ENCODE peak calls at places on chromosome 4, in five cellular contexts. P, H, D, G and E are unnamed samples.

GRCh38 chr4:81807927-81808672 is 336.4 kb upstream of the RASGEF1B start:
- DNase-seq in P (no peak), D (no peak), G (peak; percentile 50), H (peak; percentile 1), E (no peak)

GRCh38 chr4:154082760-154083530 is 294.1 kb upstream of the SFRP2 start:
- DNase-seq in H (no peak), D (peak; percentile 31), P (no peak), G (peak; percentile 77), E (no peak)

GRCh38 chr4:67926485-67926884 is 36.8 kb downstream of the TMPRSS11A start:
- DNase-seq in G (no peak), D (no peak), H (no peak), P (no peak), E (no peak)

GRCh38 chr4:84379881-84380618 is 119.0 kb downstream of the NKX6-1 start:
- DNase-seq in P (no peak), G (peak; percentile 12), H (peak; percentile 6), D (peak; percentile 85), E (no peak)

GRCh38 chr4:25862411-25863346 is at the start of gene SEL1L3:
- DNase-seq in G (no peak), P (no peak), D (peak; percentile 54), H (no peak), E (peak; percentile 56)

GRCh38 chr4:183919173-183919572 is 14.1 kb downstream of the STOX2 start:
- DNase-seq in H (no peak), G (no peak), P (no peak), D (no peak), E (no peak)

GRCh38 chr4:103673983-103674382 is 45.8 kb downstream of the TACR3 start:
- DNase-seq in P (peak; percentile 9), D (no peak), G (peak; percentile 30), H (no peak), E (no peak)

GRCh38 chr4:169151671-169152070 is 119.1 kb downstream of the SH3RF1 start:
- DNase-seq in D (peak; percentile 44), H (peak; percentile 85), G (no peak), P (peak; percentile 42), E (no peak)

GRCh38 chr4:185656467-185656890 is 121.2 kb upstream of the PDLIM3 start:
- DNase-seq in D (peak; percentile 59), P (peak; percentile 61), G (peak; percentile 46), H (peak; percentile 54), E (no peak)

GRCh38 chr4:101114936-101115372 is 232.4 kb downstream of the PPP3CA start:
- DNase-seq in H (peak; percentile 58), D (peak; percentile 72), G (peak; percentile 96), P (no peak), E (no peak)

GRCh38 chr4:120293341-120293740 is 226.7 kb upstream of the MAD2L1 start:
- DNase-seq in P (no peak), D (no peak), G (no peak), H (peak; percentile 77), E (no peak)

GRCh38 chr4:81398379-81398778 is 73.3 kb downstream of the RASGEF1B start:
- DNase-seq in D (no peak), P (no peak), H (no peak), G (no peak), E (no peak)

GRCh38 chr4:31089815-31090214 is 369.6 kb downstream of the PCDH7 start:
- DNase-seq in D (no peak), P (peak; percentile 80), H (peak; percentile 75), G (peak; percentile 63), E (peak; percentile 34)

GRCh38 chr4:98638661-98639060 is 19.8 kb downstream of the TSPAN5 start:
- DNase-seq in P (no peak), G (no peak), H (peak; percentile 55), D (peak; percentile 37), E (no peak)

GRCh38 chr4:41137879-41138278 is 76.5 kb downstream of the APBB2 start:
- DNase-seq in G (no peak), D (no peak), H (no peak), P (no peak), E (no peak)

GRCh38 chr4:78171482-78171881 is 114.4 kb downstream of the FRAS1 start:
- DNase-seq in G (no peak), P (no peak), H (no peak), D (no peak), E (no peak)

GRCh38 chr4:12949719-12950118 is 534.4 kb downstream of the RAB28 start:
- DNase-seq in D (no peak), P (no peak), G (no peak), H (no peak), E (no peak)

GRCh38 chr4:79042079-79042674 is 102.9 kb upstream of the PAQR3 start:
- DNase-seq in H (peak; percentile 54), G (peak; percentile 2), D (peak; percentile 57), P (peak; percentile 32), E (peak; percentile 39)

GRCh38 chr4:169079942-169080827 is 70.1 kb upstream of the CBR4 start:
- DNase-seq in H (peak; percentile 90), D (peak; percentile 46), G (peak; percentile 25), P (peak; percentile 87), E (no peak)

GRCh38 chr4:183507928-183508327 is 3.1 kb downstream of the ING2 start:
- DNase-seq in H (no peak), D (no peak), G (no peak), P (no peak), E (no peak)

GRCh38 chr4:111775908-111776307 is 369.3 kb upstream of the FAM241A start:
- DNase-seq in P (no peak), H (no peak), G (no peak), D (peak; percentile 51), E (no peak)

GRCh38 chr4:52873861-52874343 is 11.8 kb downstream of the RASL11B start:
- DNase-seq in P (no peak), G (no peak), H (no peak), D (no peak), E (no peak)

GRCh38 chr4:139528377-139529005 is 27.5 kb downstream of the SETD7 start:
- DNase-seq in P (no peak), H (peak; percentile 95), D (peak; percentile 92), G (peak; percentile 87), E (no peak)

GRCh38 chr4:41160010-41160789 is 54.1 kb downstream of the APBB2 start:
- DNase-seq in D (peak; percentile 90), P (peak; percentile 98), H (peak; percentile 82), G (peak; percentile 97), E (no peak)

GRCh38 chr4:24747234-24747975 is 48.0 kb upstream of the SOD3 start:
- DNase-seq in G (no peak), H (no peak), D (peak; percentile 36), P (no peak), E (no peak)

GRCh38 chr4:73841243-73841925 is 4.9 kb downstream of the CXCL6 start:
- DNase-seq in G (peak; percentile 31), P (peak; percentile 39), H (no peak), D (peak; percentile 42), E (no peak)

GRCh38 chr4:7771541-7772507 is 167.8 kb downstream of the AFAP1 start:
- DNase-seq in P (no peak), G (no peak), D (no peak), H (no peak), E (peak; percentile 64)

GRCh38 chr4:24763631-24764302 is 31.6 kb upstream of the SOD3 start:
- DNase-seq in D (peak; percentile 58), P (no peak), H (peak; percentile 42), G (peak; percentile 97), E (no peak)

GRCh38 chr4:76791479-76791878 is 106.5 kb downstream of the SOWAHB start:
- DNase-seq in G (no peak), P (no peak), D (no peak), H (no peak), E (no peak)

GRCh38 chr4:109962401-109962800 is 49.7 kb downstream of the EGF start:
- DNase-seq in H (no peak), P (no peak), D (no peak), G (no peak), E (no peak)

GRCh38 chr4:1799997-1800375 is 6.9 kb downstream of the FGFR3 start:
- DNase-seq in H (no peak), D (no peak), G (no peak), P (no peak), E (no peak)

GRCh38 chr4:49032440-49033161 is 46.5 kb downstream of the CWH43 start:
- DNase-seq in D (peak; percentile 36), G (peak; percentile 21), P (peak; percentile 19), H (no peak), E (peak; percentile 45)

GRCh38 chr4:67261971-67262370 is 283.3 kb downstream of the CENPC start:
- DNase-seq in P (no peak), D (no peak), G (no peak), H (no peak), E (no peak)

GRCh38 chr4:129326810-129327209 is 230.9 kb downstream of the C4orf33 start:
- DNase-seq in P (no peak), D (no peak), G (no peak), H (no peak), E (no peak)
- TF ChIP-seq EZH2 in P (no peak), D (no peak), G (no peak), H (no peak), E (no peak)

DNA sequence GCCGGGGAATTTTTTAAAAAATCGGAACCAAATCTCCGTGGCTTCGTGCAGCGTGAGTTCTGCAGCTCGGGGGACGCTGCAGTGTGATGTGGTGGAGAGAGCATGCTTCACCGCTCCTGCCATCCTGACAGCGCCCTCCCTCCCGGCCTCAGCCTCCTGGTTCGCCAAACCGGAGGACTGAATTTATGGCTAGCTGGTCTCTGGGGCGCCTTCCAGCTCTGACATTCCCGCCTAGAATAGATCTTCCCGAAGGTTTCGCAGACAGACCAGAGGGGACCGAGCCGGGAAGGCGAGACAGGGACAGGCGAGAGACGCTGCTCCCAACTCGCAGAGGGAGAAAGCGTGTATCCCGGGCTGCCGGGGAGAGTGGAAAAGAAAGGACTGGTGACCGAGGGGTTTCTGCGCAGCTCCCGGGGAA is 25.9 kb downstream of the HOPX start:
- DNase-seq in D (peak; percentile 33), H (peak; percentile 34), P (no peak), G (no peak), E (no peak)
- H3K4me3 ChIP-seq in D (peak overlapping the region; percentile 57), H (peak overlapping the region; percentile 47), P (peak overlapping the region; percentile 71), G (peak overlapping the region; percentile 28), E (no peak overlapping the region)

GRCh38 chr4:142566780-142567179 is 279.3 kb downstream of the INPP4B start:
- DNase-seq in G (no peak), D (no peak), P (no peak), H (no peak), E (no peak)

GRCh38 chr4:142567199-142567598 is 278.9 kb downstream of the INPP4B start:
- DNase-seq in H (no peak), D (peak; percentile 18), P (no peak), G (no peak), E (no peak)

GRCh38 chr4:142567620-142568451 is 278.3 kb downstream of the INPP4B start:
- DNase-seq in H (peak; percentile 23), P (no peak), D (peak; percentile 54), G (peak; percentile 51), E (peak; percentile 85)

GRCh38 chr4:142574306-142574705 is 271.8 kb downstream of the INPP4B start:
- DNase-seq in G (no peak), D (no peak), H (no peak), P (no peak), E (no peak)

DNA sequence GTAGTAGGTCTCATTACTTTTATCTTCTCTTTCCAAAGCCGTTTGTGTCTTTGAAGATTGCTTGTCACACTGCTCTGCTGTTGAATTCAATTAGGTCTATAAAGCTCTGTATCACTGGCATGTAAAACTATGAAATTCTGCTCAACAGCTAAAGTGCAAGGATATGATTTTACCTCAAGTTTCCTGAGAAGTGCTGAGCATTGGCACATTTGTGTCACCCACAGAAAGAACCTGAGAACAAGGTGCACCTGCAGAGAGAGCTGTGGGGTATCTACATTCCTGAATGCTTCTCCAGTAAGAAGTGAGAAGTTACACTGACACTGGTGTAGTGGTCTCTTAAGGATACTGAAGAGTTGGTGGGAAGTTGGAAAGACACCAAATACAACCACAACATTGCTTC is 274.0 kb downstream of the INPP4B start:
- DNase-seq in G (no peak), D (no peak), P (no peak), H (no peak), E (peak; percentile 76)
- H3K27ac ChIP-seq in G (no peak overlapping the region), D (no peak overlapping the region), P (no peak overlapping the region), H (no peak overlapping the region), E (peak overlapping the region; percentile 24)

GRCh38 chr4:56505269-56506109 is at the start of gene ARL9:
- DNase-seq in P (peak; percentile 61), D (peak; percentile 85), H (peak; percentile 50), G (peak; percentile 45), E (no peak)
- TF ChIP-seq EZH2 in P (no peak), D (no peak), H (no peak), G (no peak), E (no peak)